ENCODE peak calls at places on chromosomes 2 and 18, in five cellular contexts. One of them, this sample, is unnamed.

GRCh38 chr18:67508146-67508545 is 8.4 kb downstream of the DSEL start:
- DNase-seq in transverse colon: no peak
- DNase-seq in OCI-LY7: no peak
- DNase-seq in lung: no peak
- DNase-seq in fibroblast of lung: no peak
- DNase-seq in this sample: no peak

GRCh38 chr18:39591647-39592046 is 2026.0 kb upstream of the CELF4 start:
- DNase-seq in transverse colon: no peak
- DNase-seq in OCI-LY7: no peak
- DNase-seq in lung: no peak
- DNase-seq in fibroblast of lung: no peak
- DNase-seq in this sample: no peak

GRCh38 chr18:50161806-50162205 is 33.1 kb downstream of the MYO5B start:
- DNase-seq in transverse colon: peak; percentile 26
- DNase-seq in OCI-LY7: no peak
- DNase-seq in lung: no peak
- DNase-seq in fibroblast of lung: no peak
- DNase-seq in this sample: no peak

GRCh38 chr2:109258905-109259540 is 130.0 kb downstream of the SH3RF3 start:
- DNase-seq in transverse colon: no peak
- DNase-seq in OCI-LY7: no peak
- DNase-seq in lung: no peak
- DNase-seq in fibroblast of lung: no peak
- DNase-seq in this sample: no peak

GRCh38 chr18:29172151-29173015 is 995.5 kb upstream of the CDH2 start:
- DNase-seq in transverse colon: no peak
- DNase-seq in OCI-LY7: no peak
- DNase-seq in lung: no peak
- DNase-seq in fibroblast of lung: peak; percentile 85
- DNase-seq in this sample: no peak

GRCh38 chr18:64720781-64721464 is 572.0 kb upstream of the LINC00305 start:
- DNase-seq in transverse colon: peak; percentile 46
- DNase-seq in OCI-LY7: no peak
- DNase-seq in lung: no peak
- DNase-seq in fibroblast of lung: no peak
- DNase-seq in this sample: peak; percentile 66

GRCh38 chr2:241892299-241893137 is 23.0 kb downstream of the RTP5 start:
- DNase-seq in transverse colon: no peak
- DNase-seq in OCI-LY7: no peak
- DNase-seq in lung: no peak
- DNase-seq in fibroblast of lung: peak; percentile 42
- DNase-seq in this sample: peak; percentile 42

GRCh38 chr2:48249093-48249492 is 280.9 kb upstream of the STON1 start:
- DNase-seq in transverse colon: no peak
- DNase-seq in OCI-LY7: no peak
- DNase-seq in lung: no peak
- DNase-seq in fibroblast of lung: peak; percentile 92
- DNase-seq in this sample: no peak

GRCh38 chr18:54392621-54393023 is 34.9 kb downstream of the C18orf54 start:
- DNase-seq in transverse colon: no peak
- DNase-seq in OCI-LY7: peak; percentile 69
- DNase-seq in lung: no peak
- DNase-seq in fibroblast of lung: peak; percentile 72
- DNase-seq in this sample: no peak

GRCh38 chr2:239467281-239467955 is 66.6 kb upstream of the HDAC4 start:
- DNase-seq in transverse colon: no peak
- DNase-seq in OCI-LY7: no peak
- DNase-seq in lung: no peak
- DNase-seq in fibroblast of lung: no peak
- DNase-seq in this sample: no peak

GRCh38 chr18:51013259-51013658 is 16.8 kb upstream of the SMAD4 start:
- DNase-seq in transverse colon: no peak
- DNase-seq in OCI-LY7: no peak
- DNase-seq in lung: no peak
- DNase-seq in fibroblast of lung: no peak
- DNase-seq in this sample: no peak

GRCh38 chr2:53901192-53901591 is 41.4 kb upstream of the GPR75 start:
- DNase-seq in transverse colon: no peak
- DNase-seq in OCI-LY7: no peak
- DNase-seq in lung: no peak
- DNase-seq in fibroblast of lung: no peak
- DNase-seq in this sample: no peak

GRCh38 chr18:47628898-47629297 is 301.6 kb downstream of the SMAD2 start:
- DNase-seq in transverse colon: no peak
- DNase-seq in OCI-LY7: no peak
- DNase-seq in lung: no peak
- DNase-seq in fibroblast of lung: no peak
- DNase-seq in this sample: no peak

GRCh38 chr18:49014605-49015267 is 64.0 kb upstream of the SMAD7 start:
- DNase-seq in transverse colon: no peak
- DNase-seq in OCI-LY7: no peak
- DNase-seq in lung: no peak
- DNase-seq in fibroblast of lung: no peak
- DNase-seq in this sample: no peak

GRCh38 chr18:35049111-35050003 is 8.1 kb downstream of the MAPRE2 start:
- DNase-seq in transverse colon: no peak
- DNase-seq in OCI-LY7: peak; percentile 17
- DNase-seq in lung: no peak
- DNase-seq in fibroblast of lung: no peak
- DNase-seq in this sample: no peak

GRCh38 chr2:112795720-112796119 is 11.4 kb upstream of the IL1A start:
- DNase-seq in transverse colon: no peak
- DNase-seq in OCI-LY7: peak; percentile 8
- DNase-seq in lung: no peak
- DNase-seq in fibroblast of lung: no peak
- DNase-seq in this sample: peak; percentile 25

GRCh38 chr2:981759-982158 is 31.1 kb downstream of the SNTG2 start:
- DNase-seq in transverse colon: no peak
- DNase-seq in OCI-LY7: no peak
- DNase-seq in lung: no peak
- DNase-seq in fibroblast of lung: no peak
- DNase-seq in this sample: no peak

GRCh38 chr18:9039441-9039950 is 63.0 kb upstream of the NDUFV2 start:
- DNase-seq in transverse colon: no peak
- DNase-seq in OCI-LY7: no peak
- DNase-seq in lung: no peak
- DNase-seq in fibroblast of lung: no peak
- DNase-seq in this sample: no peak

GRCh38 chr2:169361706-169362345 is 508 bp downstream of the LRP2 start:
- DNase-seq in transverse colon: no peak
- DNase-seq in OCI-LY7: no peak
- DNase-seq in lung: no peak
- DNase-seq in fibroblast of lung: no peak
- DNase-seq in this sample: peak; percentile 75

GRCh38 chr2:50611261-50612020 is 420.5 kb downstream of the NRXN1 start:
- DNase-seq in transverse colon: no peak
- DNase-seq in OCI-LY7: no peak
- DNase-seq in lung: no peak
- DNase-seq in fibroblast of lung: no peak
- DNase-seq in this sample: no peak

GRCh38 chr2:190183535-190183934 is 121.0 kb upstream of the MSTN start:
- DNase-seq in transverse colon: no peak
- DNase-seq in OCI-LY7: no peak
- DNase-seq in lung: no peak
- DNase-seq in fibroblast of lung: no peak
- DNase-seq in this sample: no peak

GRCh38 chr2:157900203-157900602 is 24.1 kb upstream of the ACVR1 start:
- DNase-seq in transverse colon: no peak
- DNase-seq in OCI-LY7: no peak
- DNase-seq in lung: peak; percentile 31
- DNase-seq in fibroblast of lung: no peak
- DNase-seq in this sample: no peak

GRCh38 chr18:6482198-6482977 is 67.7 kb upstream of the L3MBTL4 start:
- DNase-seq in transverse colon: peak; percentile 41
- DNase-seq in OCI-LY7: no peak
- DNase-seq in lung: peak; percentile 77
- DNase-seq in fibroblast of lung: peak; percentile 88
- DNase-seq in this sample: peak; percentile 70

GRCh38 chr2:176085120-176085788 is 1.5 kb upstream of the EVX2 start:
- DNase-seq in transverse colon: no peak
- DNase-seq in OCI-LY7: no peak
- DNase-seq in lung: no peak
- DNase-seq in fibroblast of lung: no peak
- DNase-seq in this sample: no peak

GRCh38 chr2:41194235-41194634 is 742.3 kb upstream of the SLC8A1 start:
- DNase-seq in transverse colon: no peak
- DNase-seq in OCI-LY7: no peak
- DNase-seq in lung: no peak
- DNase-seq in fibroblast of lung: peak; percentile 75
- DNase-seq in this sample: no peak

GRCh38 chr2:172230783-172231446 is 128.2 kb upstream of the DLX2 start:
- DNase-seq in transverse colon: no peak
- DNase-seq in OCI-LY7: no peak
- DNase-seq in lung: no peak
- DNase-seq in fibroblast of lung: no peak
- DNase-seq in this sample: no peak

GRCh38 chr2:172233947-172234715 is 131.4 kb upstream of the DLX2 start:
- DNase-seq in transverse colon: no peak
- DNase-seq in OCI-LY7: no peak
- DNase-seq in lung: no peak
- DNase-seq in fibroblast of lung: no peak
- DNase-seq in this sample: no peak

GRCh38 chr2:172231508-172231907 is 128.8 kb upstream of the DLX2 start:
- DNase-seq in transverse colon: no peak
- DNase-seq in OCI-LY7: no peak
- DNase-seq in lung: no peak
- DNase-seq in fibroblast of lung: no peak
- DNase-seq in this sample: no peak

GRCh38 chr2:172232638-172233253 is 130.0 kb upstream of the DLX2 start:
- DNase-seq in transverse colon: no peak
- DNase-seq in OCI-LY7: no peak
- DNase-seq in lung: no peak
- DNase-seq in fibroblast of lung: peak; percentile 47
- DNase-seq in this sample: no peak

DNA sequence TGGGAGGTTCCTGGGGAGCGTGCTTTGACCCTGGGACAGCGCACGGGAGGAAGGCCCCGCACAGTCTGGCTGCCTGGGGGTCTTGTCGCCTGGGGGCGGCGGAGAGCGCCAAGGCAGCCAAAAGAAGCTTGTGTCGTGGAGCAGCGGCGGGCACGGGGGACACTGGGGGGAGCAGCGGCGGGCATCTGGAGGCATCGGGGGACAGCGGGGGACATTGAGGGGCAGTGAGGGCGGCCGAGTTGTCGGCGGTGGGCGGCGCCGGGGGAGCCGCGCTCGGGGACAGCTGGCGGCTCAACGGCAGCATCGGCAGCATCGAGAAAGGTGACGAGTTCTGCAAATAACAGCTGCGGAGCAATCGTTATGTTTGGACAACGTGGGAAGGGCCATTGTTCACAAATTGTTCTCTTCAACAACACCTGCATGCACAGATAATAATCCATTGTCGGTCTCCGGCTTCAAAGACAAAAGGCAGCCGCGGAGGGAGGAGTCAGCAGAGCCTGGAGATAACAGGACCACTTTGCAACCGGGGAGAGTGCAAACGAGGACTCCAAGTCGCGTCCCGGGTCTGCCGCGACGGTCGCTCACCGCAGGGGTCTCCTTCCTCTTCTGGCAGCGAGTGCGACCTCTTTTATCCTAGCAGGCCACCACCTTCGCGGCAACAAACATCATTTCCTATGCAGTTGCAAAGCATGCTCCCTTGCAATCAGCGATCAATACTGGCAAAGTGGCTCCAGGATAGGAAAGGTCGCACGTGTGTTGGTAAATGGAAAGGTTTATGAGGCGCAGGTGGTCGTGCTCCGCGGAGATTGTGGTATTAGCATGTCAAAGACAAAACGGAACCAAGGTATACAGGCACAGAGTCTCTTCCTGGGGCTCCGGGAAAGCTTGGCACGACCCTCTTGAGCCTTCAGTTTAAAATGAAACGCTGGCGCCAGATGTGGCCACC is 132.3 kb upstream of the DLX2 start:
- DNase-seq in transverse colon: peak; percentile 74
- DNase-seq in OCI-LY7: no peak
- DNase-seq in lung: no peak
- DNase-seq in fibroblast of lung: no peak
- DNase-seq in this sample: peak; percentile 24
- TF ChIP-seq CTCF in transverse colon: no peak
- TF ChIP-seq CTCF in OCI-LY7: no peak
- TF ChIP-seq CTCF in lung: no peak
- TF ChIP-seq CTCF in fibroblast of lung: no peak
- TF ChIP-seq CTCF in this sample: no peak

DNA sequence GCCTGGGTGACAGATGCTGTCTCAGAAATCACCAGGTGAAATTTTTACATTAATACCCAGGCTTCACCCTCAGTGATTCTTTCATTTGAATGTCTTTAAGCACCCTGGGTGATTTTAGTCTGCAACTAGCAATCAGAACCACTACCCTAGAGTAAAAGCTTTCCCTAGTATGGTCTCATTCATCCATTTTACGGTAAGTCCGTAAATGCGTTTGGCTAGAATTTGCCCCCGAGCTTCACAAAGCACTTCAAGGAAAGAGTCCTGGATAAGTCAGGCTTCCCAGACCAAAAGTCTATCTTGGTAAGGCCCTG is 9.7 kb downstream of the SRSF7 start:
- DNase-seq in transverse colon: no peak
- DNase-seq in OCI-LY7: no peak
- DNase-seq in lung: no peak
- DNase-seq in fibroblast of lung: no peak
- DNase-seq in this sample: no peak
- H3K36me3 ChIP-seq in transverse colon: peaks cover 16% of the 10 kb centered on the region
- H3K36me3 ChIP-seq in OCI-LY7: peaks cover 98% of the 10 kb centered on the region
- H3K36me3 ChIP-seq in lung: peaks cover 32% of the 10 kb centered on the region
- H3K36me3 ChIP-seq in fibroblast of lung: peaks cover 14% of the 10 kb centered on the region
- H3K36me3 ChIP-seq in this sample: peaks cover 19% of the 10 kb centered on the region

GRCh38 chr2:9297156-9297555 is 90.5 kb downstream of the ASAP2 start:
- DNase-seq in transverse colon: no peak
- DNase-seq in OCI-LY7: no peak
- DNase-seq in lung: no peak
- DNase-seq in fibroblast of lung: no peak
- DNase-seq in this sample: no peak
- H3K4me3 ChIP-seq in transverse colon: no peak overlapping the region
- H3K4me3 ChIP-seq in OCI-LY7: no peak overlapping the region
- H3K4me3 ChIP-seq in lung: no peak overlapping the region
- H3K4me3 ChIP-seq in fibroblast of lung: no peak overlapping the region
- H3K4me3 ChIP-seq in this sample: no peak overlapping the region

GRCh38 chr2:168116448-168116847 is 130.9 kb downstream of the STK39 start:
- DNase-seq in transverse colon: no peak
- DNase-seq in OCI-LY7: no peak
- DNase-seq in lung: no peak
- DNase-seq in fibroblast of lung: peak; percentile 25
- DNase-seq in this sample: no peak
- TF ChIP-seq CTCF in transverse colon: no peak
- TF ChIP-seq CTCF in OCI-LY7: peak; percentile 28
- TF ChIP-seq CTCF in lung: no peak
- TF ChIP-seq CTCF in fibroblast of lung: peak; percentile 28
- TF ChIP-seq CTCF in this sample: no peak

GRCh38 chr18:79935098-79935480 is 16.4 kb downstream of the SLC66A2 start:
- DNase-seq in transverse colon: peak; percentile 5
- DNase-seq in OCI-LY7: no peak
- DNase-seq in lung: no peak
- DNase-seq in fibroblast of lung: no peak
- DNase-seq in this sample: no peak
- H3K36me3 ChIP-seq in transverse colon: peaks cover 22% of the 10 kb centered on the region
- H3K36me3 ChIP-seq in OCI-LY7: peaks cover 26% of the 10 kb centered on the region
- H3K36me3 ChIP-seq in lung: no peaks in the 10 kb centered on the region
- H3K36me3 ChIP-seq in fibroblast of lung: no peaks in the 10 kb centered on the region
- H3K36me3 ChIP-seq in this sample: peaks cover 5% of the 10 kb centered on the region